ENCODE peak calls at places on chromosomes 5 and 9, in six cellular contexts. Z is T-cell, K is M059J, X is hippocampal formation, H is natural killer cell, U is lower lobe of right lung. G is an unnamed sample.

GRCh38 chr5:93585753-93586385 is 2.8 kb downstream of the NR2F1 start:
- DNase-seq in U (no peak), K (peak), Z (no peak), X (no peak), H (no peak), G (no peak)

GRCh38 chr5:62616615-62617277 is 38.1 kb downstream of the LRRC70 start:
- DNase-seq in Z (no peak), H (no peak), U (no peak), K (no peak), X (no peak), G (no peak)

GRCh38 chr9:33287087-33287490 is 3.2 kb upstream of the NFX1 start:
- DNase-seq in H (no peak), U (no peak), X (peak), K (peak), Z (peak), G (peak)

GRCh38 chr5:16776611-16777251 is 159.4 kb downstream of the MYO10 start:
- DNase-seq in X (peak), H (no peak), Z (no peak), U (no peak), K (no peak), G (peak)

GRCh38 chr5:134738963-134739661 is 764 bp downstream of the CAMLG start:
- DNase-seq in H (no peak), Z (no peak), U (no peak), K (peak), X (no peak), G (peak)

GRCh38 chr9:131809941-131810344 is 70.1 kb upstream of the RAPGEF1 start:
- DNase-seq in H (no peak), Z (no peak), K (peak), X (peak), U (no peak), G (no peak)

GRCh38 chr5:20114536-20114935 is 126.5 kb upstream of the CDH18 start:
- DNase-seq in K (no peak), U (no peak), Z (no peak), H (no peak), X (no peak), G (no peak)

GRCh38 chr5:116598871-116599270 is 24.2 kb upstream of the SEMA6A start:
- DNase-seq in K (no peak), X (no peak), Z (no peak), U (no peak), H (no peak), G (no peak)